ENCODE peak calls at places on chromosomes 7 and 10, in nine cellular contexts. One of them, this sample, is unnamed.

GRCh38 chr7:43680736-43681135 is 48.6 kb downstream of the COA1 start:
- DNase-seq in NB4: no peak
- DNase-seq in adrenal gland: no peak
- DNase-seq in spleen: no peak
- DNase-seq in heart left ventricle: no peak
- DNase-seq in K562: no peak
- DNase-seq in Peyer's patch: no peak
- DNase-seq in esophagus muscularis mucosa: no peak
- DNase-seq in HCT116: no peak
- DNase-seq in this sample: no peak

GRCh38 chr10:21929070-21929469 is 74.5 kb downstream of the DNAJC1 start:
- DNase-seq in adrenal gland: no peak
- DNase-seq in spleen: no peak
- DNase-seq in esophagus muscularis mucosa: no peak
- DNase-seq in NB4: no peak
- DNase-seq in K562: peak; percentile 50
- DNase-seq in Peyer's patch: no peak
- DNase-seq in heart left ventricle: no peak
- DNase-seq in HCT116: no peak
- DNase-seq in this sample: no peak

GRCh38 chr7:147400926-147401325 is 1189.6 kb upstream of the C7orf33 start:
- DNase-seq in Peyer's patch: no peak
- DNase-seq in K562: no peak
- DNase-seq in NB4: no peak
- DNase-seq in HCT116: no peak
- DNase-seq in heart left ventricle: no peak
- DNase-seq in spleen: no peak
- DNase-seq in adrenal gland: no peak
- DNase-seq in esophagus muscularis mucosa: no peak
- DNase-seq in this sample: no peak

GRCh38 chr7:78510580-78511188 is 712.1 kb downstream of the PHTF2 start:
- DNase-seq in adrenal gland: peak; percentile 23
- DNase-seq in K562: no peak
- DNase-seq in heart left ventricle: peak; percentile 7
- DNase-seq in esophagus muscularis mucosa: no peak
- DNase-seq in Peyer's patch: no peak
- DNase-seq in NB4: peak; percentile 55
- DNase-seq in spleen: no peak
- DNase-seq in HCT116: peak; percentile 8
- DNase-seq in this sample: no peak

GRCh38 chr10:132413226-132414205 is 16.5 kb downstream of the PWWP2B start:
- DNase-seq in HCT116: no peak
- DNase-seq in spleen: peak; percentile 81
- DNase-seq in Peyer's patch: no peak
- DNase-seq in NB4: no peak
- DNase-seq in adrenal gland: no peak
- DNase-seq in heart left ventricle: no peak
- DNase-seq in K562: peak; percentile 33
- DNase-seq in esophagus muscularis mucosa: no peak
- DNase-seq in this sample: no peak

GRCh38 chr10:34565934-34566333 is 249.2 kb downstream of the PARD3 start:
- DNase-seq in heart left ventricle: no peak
- DNase-seq in esophagus muscularis mucosa: no peak
- DNase-seq in K562: no peak
- DNase-seq in Peyer's patch: no peak
- DNase-seq in spleen: no peak
- DNase-seq in adrenal gland: no peak
- DNase-seq in NB4: no peak
- DNase-seq in HCT116: no peak
- DNase-seq in this sample: no peak

GRCh38 chr7:34260282-34260681 is 354.9 kb downstream of the BMPER start:
- DNase-seq in HCT116: peak; percentile 61
- DNase-seq in K562: no peak
- DNase-seq in esophagus muscularis mucosa: no peak
- DNase-seq in heart left ventricle: no peak
- DNase-seq in NB4: peak; percentile 54
- DNase-seq in spleen: no peak
- DNase-seq in adrenal gland: no peak
- DNase-seq in Peyer's patch: no peak
- DNase-seq in this sample: no peak

GRCh38 chr7:141785711-141786552 is 4.1 kb upstream of the TAS2R5 start:
- DNase-seq in K562: peak; percentile 66
- DNase-seq in Peyer's patch: no peak
- DNase-seq in esophagus muscularis mucosa: no peak
- DNase-seq in adrenal gland: peak; percentile 22
- DNase-seq in HCT116: peak; percentile 36
- DNase-seq in NB4: peak; percentile 79
- DNase-seq in spleen: no peak
- DNase-seq in heart left ventricle: no peak
- DNase-seq in this sample: no peak

GRCh38 chr10:72308320-72308987 is 34.7 kb downstream of the DDIT4 start:
- DNase-seq in Peyer's patch: no peak
- DNase-seq in NB4: peak; percentile 93
- DNase-seq in K562: peak; percentile 86
- DNase-seq in heart left ventricle: peak; percentile 67
- DNase-seq in HCT116: peak; percentile 82
- DNase-seq in spleen: peak; percentile 81
- DNase-seq in esophagus muscularis mucosa: no peak
- DNase-seq in adrenal gland: peak; percentile 71
- DNase-seq in this sample: no peak

GRCh38 chr7:87494454-87494853 is 19.0 kb upstream of the ABCB4 start:
- DNase-seq in esophagus muscularis mucosa: no peak
- DNase-seq in spleen: no peak
- DNase-seq in K562: no peak
- DNase-seq in NB4: no peak
- DNase-seq in adrenal gland: no peak
- DNase-seq in heart left ventricle: no peak
- DNase-seq in Peyer's patch: no peak
- DNase-seq in HCT116: no peak
- DNase-seq in this sample: no peak

GRCh38 chr10:44980309-44981171 is 1.9 kb upstream of the DEPP1 start:
- DNase-seq in esophagus muscularis mucosa: no peak
- DNase-seq in adrenal gland: no peak
- DNase-seq in NB4: no peak
- DNase-seq in heart left ventricle: no peak
- DNase-seq in Peyer's patch: no peak
- DNase-seq in spleen: peak; percentile 74
- DNase-seq in HCT116: no peak
- DNase-seq in K562: no peak
- DNase-seq in this sample: peak; percentile 18

GRCh38 chr7:101486056-101486763 is 123.5 kb downstream of the COL26A1 start:
- DNase-seq in HCT116: no peak
- DNase-seq in adrenal gland: no peak
- DNase-seq in heart left ventricle: no peak
- DNase-seq in Peyer's patch: no peak
- DNase-seq in spleen: no peak
- DNase-seq in NB4: no peak
- DNase-seq in K562: no peak
- DNase-seq in esophagus muscularis mucosa: no peak
- DNase-seq in this sample: no peak

GRCh38 chr10:123445336-123445735 is 220.8 kb upstream of the GPR26 start:
- DNase-seq in spleen: peak; percentile 42
- DNase-seq in esophagus muscularis mucosa: no peak
- DNase-seq in Peyer's patch: no peak
- DNase-seq in adrenal gland: no peak
- DNase-seq in heart left ventricle: no peak
- DNase-seq in NB4: no peak
- DNase-seq in K562: no peak
- DNase-seq in HCT116: no peak
- DNase-seq in this sample: no peak

GRCh38 chr10:78690354-78691111 is 378.2 kb upstream of the ZMIZ1 start:
- DNase-seq in Peyer's patch: no peak
- DNase-seq in NB4: no peak
- DNase-seq in spleen: no peak
- DNase-seq in esophagus muscularis mucosa: peak; percentile 70
- DNase-seq in K562: no peak
- DNase-seq in adrenal gland: no peak
- DNase-seq in heart left ventricle: no peak
- DNase-seq in HCT116: no peak
- DNase-seq in this sample: no peak

GRCh38 chr10:4581929-4582328 is 244.1 kb upstream of the AKR1E2 start:
- DNase-seq in esophagus muscularis mucosa: no peak
- DNase-seq in Peyer's patch: no peak
- DNase-seq in heart left ventricle: no peak
- DNase-seq in spleen: no peak
- DNase-seq in K562: no peak
- DNase-seq in NB4: no peak
- DNase-seq in adrenal gland: no peak
- DNase-seq in HCT116: no peak
- DNase-seq in this sample: no peak

DNA sequence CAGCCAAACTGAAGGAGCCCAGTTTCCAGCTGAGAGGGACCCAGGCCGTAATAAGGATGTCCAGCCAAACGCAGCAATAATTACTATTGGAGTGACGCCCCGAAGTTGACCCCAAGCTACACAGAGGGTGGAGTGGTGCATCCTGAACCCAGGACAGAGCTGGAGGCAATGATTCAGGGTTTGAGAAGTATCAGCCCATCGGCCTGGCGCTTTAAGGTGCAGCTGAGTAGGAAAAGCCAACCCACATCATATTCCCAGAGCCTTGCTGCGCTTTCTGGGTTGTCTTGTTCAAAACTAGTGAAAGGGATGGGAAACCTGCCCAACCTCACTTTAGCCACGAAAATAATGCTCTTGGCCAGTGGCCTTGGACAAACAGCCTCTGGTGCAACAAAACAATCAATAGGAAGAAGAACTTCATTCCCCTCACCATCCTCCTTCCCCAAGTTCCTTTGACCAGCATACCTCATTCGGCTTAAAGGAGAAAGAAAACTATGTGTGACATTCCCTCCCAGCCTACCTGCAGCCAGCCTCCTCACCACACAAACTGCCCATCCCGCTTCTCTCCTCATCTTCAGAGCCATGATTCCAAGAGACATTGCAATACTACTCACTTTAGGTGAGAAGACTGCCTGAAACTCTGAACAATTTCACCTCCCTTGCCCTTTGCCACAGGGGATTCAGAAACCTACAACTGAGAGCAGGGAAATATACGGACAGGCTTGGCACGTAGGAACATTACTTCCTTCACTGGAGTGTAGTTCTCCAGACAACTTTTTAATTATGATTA is 217.2 kb upstream of the MKLN1 start:
- DNase-seq in NB4: peak; percentile 11
- DNase-seq in Peyer's patch: no peak
- DNase-seq in spleen: no peak
- DNase-seq in adrenal gland: no peak
- DNase-seq in esophagus muscularis mucosa: no peak
- DNase-seq in K562: no peak
- DNase-seq in HCT116: no peak
- DNase-seq in heart left ventricle: no peak
- DNase-seq in this sample: peak; percentile 46
- TF ChIP-seq POLR2A in NB4: no peak
- TF ChIP-seq POLR2A in Peyer's patch: no peak
- TF ChIP-seq POLR2A in spleen: no peak
- TF ChIP-seq POLR2A in adrenal gland: no peak
- TF ChIP-seq POLR2A in esophagus muscularis mucosa: no peak
- TF ChIP-seq POLR2A in K562: no peak
- TF ChIP-seq POLR2A in HCT116: no peak
- TF ChIP-seq POLR2A in heart left ventricle: no peak
- TF ChIP-seq POLR2A in this sample: no peak

GRCh38 chr10:126892873-126893175 is 12.4 kb upstream of the DOCK1 start:
- DNase-seq in NB4: no peak
- DNase-seq in spleen: no peak
- DNase-seq in K562: no peak
- DNase-seq in Peyer's patch: no peak
- DNase-seq in HCT116: no peak
- DNase-seq in adrenal gland: no peak
- DNase-seq in heart left ventricle: no peak
- DNase-seq in esophagus muscularis mucosa: no peak
- DNase-seq in this sample: no peak
- H3K4me3 ChIP-seq in NB4: no peak overlapping the region
- H3K4me3 ChIP-seq in spleen: no peak overlapping the region
- H3K4me3 ChIP-seq in K562: no peak overlapping the region
- H3K4me3 ChIP-seq in Peyer's patch: no peak overlapping the region
- H3K4me3 ChIP-seq in HCT116: no peak overlapping the region
- H3K4me3 ChIP-seq in adrenal gland: no peak overlapping the region
- H3K4me3 ChIP-seq in heart left ventricle: no peak overlapping the region
- H3K4me3 ChIP-seq in esophagus muscularis mucosa: no peak overlapping the region
- H3K4me3 ChIP-seq in this sample: no peak overlapping the region

GRCh38 chr10:73359492-73359891 is 828 bp upstream of the CFAP70 start:
- DNase-seq in esophagus muscularis mucosa: no peak
- DNase-seq in NB4: no peak
- DNase-seq in spleen: no peak
- DNase-seq in K562: no peak
- DNase-seq in HCT116: no peak
- DNase-seq in adrenal gland: no peak
- DNase-seq in Peyer's patch: no peak
- DNase-seq in heart left ventricle: no peak
- DNase-seq in this sample: no peak

GRCh38 chr10:73357821-73358220 is 843 bp downstream of the CFAP70 start:
- DNase-seq in adrenal gland: no peak
- DNase-seq in HCT116: no peak
- DNase-seq in NB4: no peak
- DNase-seq in heart left ventricle: no peak
- DNase-seq in esophagus muscularis mucosa: no peak
- DNase-seq in Peyer's patch: no peak
- DNase-seq in spleen: no peak
- DNase-seq in K562: no peak
- DNase-seq in this sample: no peak

GRCh38 chr10:73358331-73359279 is at the start of gene CFAP70:
- DNase-seq in adrenal gland: peak; percentile 94
- DNase-seq in NB4: peak; percentile 92
- DNase-seq in esophagus muscularis mucosa: peak; percentile 94
- DNase-seq in HCT116: no peak
- DNase-seq in heart left ventricle: peak; percentile 92
- DNase-seq in Peyer's patch: peak; percentile 83
- DNase-seq in spleen: peak; percentile 95
- DNase-seq in K562: no peak
- DNase-seq in this sample: peak; percentile 97
- TF ChIP-seq POLR2A in adrenal gland: peak; percentile 18
- TF ChIP-seq POLR2A in NB4: no peak
- TF ChIP-seq POLR2A in esophagus muscularis mucosa: no peak
- TF ChIP-seq POLR2A in HCT116: no peak
- TF ChIP-seq POLR2A in heart left ventricle: no peak
- TF ChIP-seq POLR2A in Peyer's patch: no peak
- TF ChIP-seq POLR2A in spleen: no peak
- TF ChIP-seq POLR2A in K562: no peak
- TF ChIP-seq POLR2A in this sample: no peak

DNA sequence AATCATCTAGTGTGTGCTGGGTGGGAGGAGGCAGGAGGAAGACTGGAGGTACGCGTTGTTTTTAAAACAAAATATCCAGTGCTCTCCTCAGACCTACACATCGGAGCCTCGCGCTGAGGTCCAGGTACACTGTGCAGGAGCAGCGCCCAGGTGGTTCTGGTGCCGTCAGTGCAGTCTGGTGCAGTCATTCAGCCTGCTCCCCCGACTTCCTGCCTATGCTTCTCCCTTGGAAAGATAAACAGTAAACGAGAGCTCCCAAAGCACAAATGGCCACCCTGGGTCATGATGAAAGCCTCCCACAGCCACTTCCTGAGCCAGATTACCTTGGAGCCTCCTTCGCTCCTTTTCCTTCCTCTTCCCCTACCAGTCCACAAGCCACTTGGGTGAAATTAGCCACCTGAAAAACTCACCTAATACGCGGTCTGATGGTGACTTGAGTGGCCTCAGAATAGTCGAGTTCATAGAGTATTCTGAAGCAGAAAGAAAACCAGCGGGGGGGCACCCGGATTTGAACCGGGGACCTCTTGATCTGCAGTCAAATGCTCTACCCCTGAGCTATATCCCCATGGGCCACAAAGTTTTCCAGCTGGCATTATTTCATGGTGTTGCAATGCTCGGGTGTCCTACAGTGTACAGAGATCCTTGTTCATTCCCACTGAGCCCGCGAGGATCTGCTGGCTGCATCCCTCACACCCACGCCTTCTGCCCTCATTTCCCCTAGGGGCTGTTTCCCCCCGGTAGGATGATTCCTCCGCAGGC is 82.5 kb downstream of the ZNF467 start:
- DNase-seq in K562: peak; percentile 79
- DNase-seq in NB4: peak; percentile 86
- DNase-seq in HCT116: peak; percentile 89
- DNase-seq in heart left ventricle: peak; percentile 11
- DNase-seq in spleen: no peak
- DNase-seq in esophagus muscularis mucosa: no peak
- DNase-seq in adrenal gland: no peak
- DNase-seq in Peyer's patch: no peak
- DNase-seq in this sample: no peak
- H3K4me3 ChIP-seq in K562: peak overlapping the region; percentile 37
- H3K4me3 ChIP-seq in NB4: no peak overlapping the region
- H3K4me3 ChIP-seq in HCT116: no peak overlapping the region
- H3K4me3 ChIP-seq in heart left ventricle: no peak overlapping the region
- H3K4me3 ChIP-seq in spleen: no peak overlapping the region
- H3K4me3 ChIP-seq in esophagus muscularis mucosa: no peak overlapping the region
- H3K4me3 ChIP-seq in adrenal gland: no peak overlapping the region
- H3K4me3 ChIP-seq in Peyer's patch: no peak overlapping the region
- H3K4me3 ChIP-seq in this sample: no peak overlapping the region

This sample was measured in upper lobe of left lung.